ENCODE peak calls at places on chromosome 21, in six cellular contexts. U, L, G, A, E and Z are unnamed samples. For H3K9me2, the result is how much of the 10 kb centered on the place peaks cover.

GRCh38 chr21:35075546-35075945 is 26.4 kb upstream of the RUNX1 start:
- DNase-seq in U (peak), L (no peak), G (peak), A (no peak), E (no peak), Z (no peak)

GRCh38 chr21:23694396-23694795 is 1912.9 kb downstream of the MRPL39 start:
- DNase-seq in U (no peak), L (no peak), G (no peak), A (no peak), E (peak), Z (no peak)

GRCh38 chr21:41559658-41560599 is 52.0 kb upstream of the TMPRSS2 start:
- DNase-seq in U (no peak), L (no peak), G (peak), A (no peak), E (no peak), Z (no peak)

GRCh38 chr21:45859762-45860357 is 121.7 kb upstream of the COL6A1 start:
- DNase-seq in U (no peak), L (no peak), G (no peak), A (no peak), E (no peak), Z (no peak)

GRCh38 chr21:38930838-38931237 is 125.1 kb downstream of the ETS2 start:
- DNase-seq in U (peak), L (no peak), G (peak), A (no peak), E (no peak), Z (no peak)

GRCh38 chr21:22490044-22490443 is 1491.8 kb downstream of the NCAM2 start:
- DNase-seq in U (no peak), L (no peak), G (no peak), A (no peak), E (peak), Z (no peak)

GRCh38 chr21:31752352-31752751 is 20.4 kb upstream of the SCAF4 start:
- DNase-seq in U (no peak), L (no peak), G (peak), A (no peak), E (peak), Z (no peak)

GRCh38 chr21:41887682-41888081 is 8.5 kb upstream of the PRDM15 start:
- DNase-seq in U (no peak), L (no peak), G (no peak), A (no peak), E (no peak), Z (no peak)

GRCh38 chr21:39568380-39568779 is 44.4 kb upstream of the B3GALT5 start:
- DNase-seq in U (no peak), L (no peak), G (no peak), A (no peak), E (no peak), Z (no peak)

GRCh38 chr21:33059319-33059894 is 10.5 kb upstream of the OLIG1 start:
- DNase-seq in U (peak), L (no peak), G (no peak), A (peak), E (no peak), Z (no peak)

GRCh38 chr21:29351691-29352090 is 53.0 kb downstream of the BACH1 start:
- DNase-seq in U (no peak), L (no peak), G (peak), A (no peak), E (no peak), Z (no peak)

GRCh38 chr21:38134084-38134873 is 122.5 kb upstream of the KCNJ15 start:
- DNase-seq in U (no peak), L (no peak), G (peak), A (no peak), E (no peak), Z (no peak)

GRCh38 chr21:44261191-44261631 is 486 bp downstream of the DNMT3L start:
- DNase-seq in U (no peak), L (no peak), G (no peak), A (no peak), E (no peak), Z (no peak)

GRCh38 chr21:46527801-46528200 is 69.1 kb downstream of the DIP2A start:
- DNase-seq in U (no peak), L (no peak), G (no peak), A (no peak), E (no peak), Z (no peak)

GRCh38 chr21:38985423-38986378 is 180.0 kb downstream of the ETS2 start:
- DNase-seq in U (peak), L (no peak), G (peak), A (no peak), E (no peak), Z (no peak)

GRCh38 chr21:33682992-33683627 is 40.8 kb downstream of the ITSN1 start:
- DNase-seq in U (peak), L (peak), G (peak), A (no peak), E (peak), Z (no peak)

GRCh38 chr21:45543710-45544448 is 1.6 kb upstream of the SLC19A1 start:
- DNase-seq in U (no peak), L (no peak), G (no peak), A (no peak), E (no peak), Z (no peak)

GRCh38 chr21:44931137-44931500 is 8.7 kb upstream of the SLX9 start:
- DNase-seq in U (no peak), L (no peak), G (peak), A (no peak), E (peak), Z (peak)

GRCh38 chr21:43361127-43361492 is 65.8 kb downstream of the SIK1 start:
- DNase-seq in U (peak), L (no peak), G (peak), A (peak), E (no peak), Z (peak)

GRCh38 chr21:27802816-27803475 is 836.1 kb upstream of the ADAMTS5 start:
- DNase-seq in U (peak), L (no peak), G (peak), A (peak), E (peak), Z (peak)

GRCh38 chr21:29117372-29117955 is 13.0 kb upstream of the MAP3K7CL start:
- DNase-seq in U (no peak), L (no peak), G (no peak), A (peak), E (no peak), Z (peak)

GRCh38 chr21:43603641-43604504 is 55.4 kb downstream of the HSF2BP start:
- DNase-seq in U (no peak), L (no peak), G (peak), A (no peak), E (no peak), Z (no peak)

GRCh38 chr21:46117586-46118304 is 19.8 kb downstream of the COL6A2 start:
- DNase-seq in U (no peak), L (no peak), G (no peak), A (no peak), E (no peak), Z (no peak)

GRCh38 chr21:44592446-44593365 is at the start of gene KRTAP10-6:
- DNase-seq in U (no peak), L (no peak), G (no peak), A (no peak), E (no peak), Z (no peak)

GRCh38 chr21:33987461-33987860 is 71.9 kb upstream of the ATP5PO start:
- DNase-seq in U (no peak), L (no peak), G (no peak), A (no peak), E (no peak), Z (no peak)

GRCh38 chr21:44455524-44456206 is 355 bp downstream of the LRRC3 start:
- DNase-seq in U (peak), L (no peak), G (peak), A (no peak), E (peak), Z (no peak)

GRCh38 chr21:41979335-41979734 is 25.5 kb upstream of the C2CD2 start:
- DNase-seq in U (no peak), L (no peak), G (no peak), A (peak), E (no peak), Z (no peak)

GRCh38 chr21:30329203-30329868 is 8.2 kb downstream of the KRTAP27-1 start:
- DNase-seq in U (no peak), L (no peak), G (no peak), A (no peak), E (peak), Z (no peak)

GRCh38 chr21:45629046-45629981 is 14.2 kb upstream of the PCBP3 start:
- DNase-seq in U (no peak), L (no peak), G (no peak), A (no peak), E (no peak), Z (no peak)

GRCh38 chr21:42833859-42834729 is 45.2 kb downstream of the WDR4 start:
- DNase-seq in U (no peak), L (no peak), G (no peak), A (no peak), E (no peak), Z (no peak)

GRCh38 chr21:42527489-42528158 is 14.0 kb downstream of the SLC37A1 start:
- DNase-seq in U (no peak), L (no peak), G (no peak), A (peak), E (no peak), Z (peak)

GRCh38 chr21:31872452-31873274 is at the start of gene HUNK:
- DNase-seq in U (peak), L (no peak), G (peak), A (peak), E (no peak), Z (peak)

GRCh38 chr21:45280178-45280821 is 7.4 kb downstream of the POFUT2 start:
- DNase-seq in U (no peak), L (no peak), G (no peak), A (no peak), E (no peak), Z (no peak)

GRCh38 chr21:15434185-15434905 is 295.4 kb upstream of the USP25 start:
- DNase-seq in U (no peak), L (no peak), G (no peak), A (no peak), E (no peak), Z (no peak)
- H3K9me2 ChIP-seq in U (under half), L (under half), G (under half), A (under half), E (under half), Z (under half)

GRCh38 chr21:17610862-17611261 is 1.8 kb downstream of the BTG3 start:
- DNase-seq in U (peak), L (no peak), G (peak), A (no peak), E (no peak), Z (peak)

GRCh38 chr21:17611414-17612022 is 1.2 kb downstream of the BTG3 start:
- DNase-seq in U (peak), L (peak), G (peak), A (peak), E (peak), Z (peak)

GRCh38 chr21:17609681-17610080 is 3.0 kb downstream of the BTG3 start:
- DNase-seq in U (no peak), L (no peak), G (no peak), A (no peak), E (no peak), Z (no peak)

GRCh38 chr21:17612023-17612564 is 607 bp downstream of the BTG3 start:
- DNase-seq in U (peak), L (no peak), G (peak), A (peak), E (no peak), Z (peak)

DNA sequence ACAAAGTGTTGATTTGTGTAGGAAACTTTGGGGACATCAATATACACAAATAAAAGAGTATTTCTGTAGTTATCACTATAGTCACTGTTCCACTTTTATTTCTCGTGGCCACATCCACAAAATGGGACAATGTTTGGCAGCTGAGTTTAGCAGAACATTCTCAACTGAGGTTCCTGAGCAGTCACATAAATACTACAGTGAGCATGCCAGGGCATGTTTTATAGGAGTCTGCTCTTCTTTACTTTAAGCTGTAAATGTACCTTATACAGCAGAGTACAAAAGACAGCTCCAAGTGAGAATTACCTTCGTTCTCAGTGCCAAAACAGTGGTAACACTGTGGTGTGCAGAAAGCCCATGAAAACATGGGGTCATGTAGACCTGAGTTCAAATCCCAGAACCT is 5.0 kb downstream of the BTG3 start:
- DNase-seq in U (no peak), L (no peak), G (no peak), A (no peak), E (no peak), Z (no peak)
- H3K27ac ChIP-seq in U (peak), L (peak), G (no peak), A (no peak), E (no peak), Z (no peak)

DNA sequence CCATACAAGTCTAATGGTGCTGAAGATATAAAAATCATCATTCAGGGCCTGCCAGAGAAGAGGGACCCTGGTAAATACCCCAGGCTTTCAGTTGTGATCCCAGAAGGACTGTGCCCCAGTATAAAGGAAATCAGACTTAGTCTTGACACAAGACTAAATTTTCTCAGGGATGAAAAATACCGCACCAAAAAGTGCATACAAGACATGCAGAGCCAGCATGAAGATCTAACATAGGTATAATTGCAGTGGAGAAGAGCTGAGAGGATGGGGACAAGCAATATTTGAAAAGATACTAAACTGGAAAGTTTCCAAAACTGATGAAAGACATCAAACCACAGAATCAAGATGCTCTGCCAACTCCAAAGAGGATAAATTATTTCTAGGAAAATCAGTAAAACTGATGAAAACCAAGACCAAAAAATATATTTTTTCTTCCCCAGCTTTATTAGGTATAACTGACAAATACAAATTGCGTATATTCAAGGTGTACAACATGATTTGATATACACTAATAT is 17.7 kb upstream of the SIM2 start:
- DNase-seq in U (no peak), L (no peak), G (no peak), A (no peak), E (no peak), Z (no peak)
- H3K9me2 ChIP-seq in U (under half), L (under half), G (under half), A (under half), E (under half), Z (under half)

GRCh38 chr21:16588433-16588860 is 858.7 kb downstream of the USP25 start:
- DNase-seq in U (peak), L (no peak), G (peak), A (no peak), E (peak), Z (no peak)
- H3K27ac ChIP-seq in U (peak), L (no peak), G (peak), A (no peak), E (no peak), Z (no peak)